ENCODE peak calls at places on chromosomes 5 and 9, in nine cellular contexts. W, T, F, S, J, I, C, U and A are unnamed samples.
A peak's percentile ranks its signal among the peaks of the same experiment; 100 is the strongest.

GRCh38 chr5:109865636-109866035 is 175.9 kb downstream of the MAN2A1 start:
- DNase-seq in J (no peak), C (no peak), I (no peak), W (peak; percentile 63), F (peak; percentile 9), T (no peak), U (no peak), S (no peak), A (no peak)

GRCh38 chr9:133585481-133586367 is 23.5 kb downstream of the FAM163B start:
- DNase-seq in W (no peak), J (no peak), C (no peak), F (no peak), S (no peak), T (no peak), I (no peak), U (no peak), A (no peak)

GRCh38 chr9:21434202-21435014 is 5.8 kb upstream of the IFNA1 start:
- DNase-seq in W (peak; percentile 20), U (no peak), I (no peak), F (peak; percentile 77), J (no peak), S (peak; percentile 66), C (peak; percentile 25), T (no peak), A (peak; percentile 8)

GRCh38 chr5:135693371-135693955 is 114.7 kb upstream of the CXCL14 start:
- DNase-seq in C (no peak), I (no peak), T (no peak), S (no peak), W (no peak), J (no peak), F (no peak), U (no peak), A (no peak)

GRCh38 chr9:130463763-130464745 is 19.3 kb downstream of the ASS1 start:
- DNase-seq in C (no peak), F (no peak), U (no peak), S (no peak), W (no peak), T (no peak), I (no peak), J (no peak), A (no peak)

GRCh38 chr5:95701074-95701473 is 18.3 kb upstream of the SPATA9 start:
- DNase-seq in T (no peak), I (no peak), J (no peak), U (no peak), S (peak; percentile 53), W (no peak), C (no peak), F (no peak), A (no peak)

GRCh38 chr5:39501403-39501802 is 76.6 kb upstream of the DAB2 start:
- DNase-seq in T (no peak), U (no peak), W (peak; percentile 52), S (no peak), C (no peak), J (no peak), I (no peak), F (peak; percentile 32), A (no peak)

GRCh38 chr5:132546108-132546507 is 2.8 kb upstream of the IL5 start:
- DNase-seq in T (no peak), U (no peak), I (no peak), C (no peak), J (no peak), S (no peak), F (no peak), W (no peak), A (no peak)

GRCh38 chr5:132481243-132482211 is 9.0 kb downstream of the IRF1 start:
- DNase-seq in J (no peak), W (no peak), C (no peak), I (no peak), T (no peak), S (no peak), U (no peak), F (no peak), A (no peak)

GRCh38 chr5:6378128-6379023 is at the start of gene MED10:
- DNase-seq in U (peak; percentile 88), T (peak; percentile 88), J (peak; percentile 79), I (peak; percentile 86), F (peak; percentile 94), W (peak; percentile 97), S (peak; percentile 96), C (peak; percentile 94), A (peak; percentile 86)

GRCh38 chr5:133423031-133423617 is 189.2 kb downstream of the FSTL4 start:
- DNase-seq in I (no peak), U (no peak), F (no peak), T (no peak), C (no peak), W (no peak), S (no peak), J (no peak), A (no peak)

GRCh38 chr9:133759946-133760345 is 21.8 kb upstream of the SARDH start:
- DNase-seq in S (no peak), C (no peak), W (no peak), U (no peak), J (no peak), T (no peak), F (no peak), I (no peak), A (no peak)

GRCh38 chr9:33425128-33425533 is 22.3 kb downstream of the AQP3 start:
- DNase-seq in J (no peak), I (no peak), C (no peak), T (no peak), U (no peak), F (peak; percentile 73), S (no peak), W (no peak), A (no peak)